ENCODE peak calls at places on chromosomes 4 and X, in four cellular contexts. E is SK-N-SH, I is epithelial cell of esophagus, L is lower lobe of right lung. U is an unnamed sample.

GRCh38 chrX:123959281-123960063 is 2.0 kb upstream of the STAG2 start:
- DNase-seq in L (peak), I (peak), E (peak), U (peak)

GRCh38 chrX:17052776-17053175 is 106.3 kb downstream of the REPS2 start:
- DNase-seq in I (no peak), L (no peak), E (no peak), U (no peak)

GRCh38 chr4:29560452-29560851 is 1159.7 kb upstream of the PCDH7 start:
- DNase-seq in L (no peak), E (no peak), I (peak), U (no peak)

GRCh38 chr4:84966382-84967291 is at the start of gene WDFY3:
- DNase-seq in E (peak), I (peak), L (peak), U (peak)

GRCh38 chr4:11724731-11725130 is 296.0 kb upstream of the HS3ST1 start:
- DNase-seq in I (peak), L (no peak), E (no peak), U (no peak)

GRCh38 chrX:130108647-130109428 is 1.5 kb downstream of the ELF4 start:
- DNase-seq in E (peak), I (peak), L (peak), U (no peak)

GRCh38 chr4:54678826-54679225 is 21.1 kb downstream of the KIT start:
- DNase-seq in L (no peak), E (no peak), I (no peak), U (no peak)

GRCh38 chr4:181971973-181972372 is 271.2 kb upstream of the TENM3 start:
- DNase-seq in I (peak), L (no peak), E (no peak), U (peak)

GRCh38 chr4:143768007-143768591 is 67.6 kb upstream of the FREM3 start:
- DNase-seq in E (no peak), L (no peak), I (no peak), U (no peak)

GRCh38 chr4:128068927-128069326 is 7.8 kb downstream of the LARP1B start:
- DNase-seq in L (no peak), E (peak), I (peak), U (peak)

GRCh38 chrX:31546130-31546529 is 474.3 kb upstream of the FTHL17 start:
- DNase-seq in I (peak), E (no peak), L (no peak), U (peak)

GRCh38 chr4:76377922-76378321 is 43.0 kb downstream of the CCDC158 start:
- DNase-seq in I (peak), L (peak), E (peak), U (peak)

GRCh38 chr4:181944527-181944926 is 298.7 kb upstream of the TENM3 start:
- DNase-seq in I (no peak), E (no peak), L (no peak), U (no peak)

GRCh38 chr4:55635282-55635681 is 816 bp downstream of the NMU start:
- DNase-seq in E (peak), L (no peak), I (no peak), U (no peak)

GRCh38 chr4:169335331-169335730 is 64.6 kb upstream of the SH3RF1 start:
- DNase-seq in I (peak), E (no peak), L (no peak), U (peak)

GRCh38 chrX:119755981-119756533 is 2.3 kb upstream of the SOWAHD start:
- DNase-seq in E (no peak), L (peak), I (no peak), U (peak)

GRCh38 chr4:8291701-8292387 is 22.3 kb downstream of the HTRA3 start:
- DNase-seq in L (peak), I (no peak), E (no peak), U (no peak)

GRCh38 chr4:123064390-123064789 is 142.0 kb upstream of the NUDT6 start:
- DNase-seq in E (no peak), I (peak), L (no peak), U (peak)

GRCh38 chrX:118228041-118228440 is 111.4 kb upstream of the KLHL13 start:
- DNase-seq in E (no peak), I (no peak), L (no peak), U (no peak)

GRCh38 chrX:44872319-44872816 is 620 bp upstream of the KDM6A start:
- DNase-seq in I (peak), L (no peak), E (no peak), U (peak)

GRCh38 chrX:67004451-67004850 is 365.6 kb upstream of the EDA2R start:
- DNase-seq in E (no peak), L (no peak), I (no peak), U (no peak)

GRCh38 chr4:101419324-101420135 is 72.2 kb upstream of the PPP3CA start:
- DNase-seq in I (no peak), E (no peak), L (no peak), U (peak)

GRCh38 chrX:1153940-1154339 is 58.5 kb downstream of the CRLF2 start:
- DNase-seq in L (no peak), I (no peak), E (no peak), U (no peak)

GRCh38 chrX:119552508-119552907 is 12.7 kb downstream of the STEEP1 start:
- DNase-seq in E (no peak), I (peak), L (no peak), U (peak)

GRCh38 chrX:20144491-20144890 is 2.9 kb upstream of the EIF1AX start:
- DNase-seq in L (no peak), E (no peak), I (peak), U (peak)

GRCh38 chr4:89363786-89364185 is 56.2 kb upstream of the GPRIN3 start:
- DNase-seq in I (no peak), E (no peak), L (no peak), U (no peak)

GRCh38 chr4:23819041-23819511 is 70.8 kb downstream of the PPARGC1A start:
- DNase-seq in I (no peak), L (peak), E (no peak), U (peak)

GRCh38 chrX:46611658-46612362 is 38.2 kb downstream of the CHST7 start:
- DNase-seq in I (no peak), L (no peak), E (no peak), U (no peak)

GRCh38 chr4:68466185-68466584 is 18.9 kb downstream of the TMPRSS11E start:
- DNase-seq in L (no peak), E (no peak), I (peak), U (peak)

GRCh38 chrX:69503228-69503834 is 795 bp upstream of the NALF2 start:
- DNase-seq in L (no peak), I (no peak), E (peak), U (no peak)

GRCh38 chr4:26321326-26322276 is 787 bp downstream of the RBPJ start:
- DNase-seq in I (no peak), E (peak), L (peak), U (peak)

GRCh38 chr4:31366041-31366440 is 645.9 kb downstream of the PCDH7 start:
- DNase-seq in I (peak), L (no peak), E (no peak), U (no peak)

GRCh38 chrX:29627833-29628232 is 587.5 kb upstream of the MAGEB2 start:
- DNase-seq in E (no peak), L (no peak), I (no peak), U (peak)

GRCh38 chr4:22670953-22671352 is 21.8 kb upstream of the GBA3 start:
- DNase-seq in I (peak), L (no peak), E (no peak), U (peak)

GRCh38 chr4:105092768-105093167 is 53.9 kb upstream of the TET2 start:
- DNase-seq in I (peak), E (no peak), L (no peak), U (no peak)

GRCh38 chr4:105093975-105094374 is 52.7 kb upstream of the TET2 start:
- DNase-seq in E (no peak), L (no peak), I (no peak), U (no peak)

GRCh38 chr4:105092356-105092755 is 54.3 kb upstream of the TET2 start:
- DNase-seq in L (no peak), E (no peak), I (peak), U (peak)

GRCh38 chr4:105088110-105088879 is 58.4 kb upstream of the TET2 start:
- DNase-seq in L (no peak), E (no peak), I (peak), U (peak)
- H3K4me3 ChIP-seq in L (peak), E (peak), I (no peak), U (peak)

GRCh38 chrX:9988762-9989161 is 21.6 kb downstream of the CLDN34 start:
- DNase-seq in L (no peak), I (peak), E (peak), U (no peak)
- TF ChIP-seq CTCF in L (peak), I (peak), E (peak), U (peak)

DNA sequence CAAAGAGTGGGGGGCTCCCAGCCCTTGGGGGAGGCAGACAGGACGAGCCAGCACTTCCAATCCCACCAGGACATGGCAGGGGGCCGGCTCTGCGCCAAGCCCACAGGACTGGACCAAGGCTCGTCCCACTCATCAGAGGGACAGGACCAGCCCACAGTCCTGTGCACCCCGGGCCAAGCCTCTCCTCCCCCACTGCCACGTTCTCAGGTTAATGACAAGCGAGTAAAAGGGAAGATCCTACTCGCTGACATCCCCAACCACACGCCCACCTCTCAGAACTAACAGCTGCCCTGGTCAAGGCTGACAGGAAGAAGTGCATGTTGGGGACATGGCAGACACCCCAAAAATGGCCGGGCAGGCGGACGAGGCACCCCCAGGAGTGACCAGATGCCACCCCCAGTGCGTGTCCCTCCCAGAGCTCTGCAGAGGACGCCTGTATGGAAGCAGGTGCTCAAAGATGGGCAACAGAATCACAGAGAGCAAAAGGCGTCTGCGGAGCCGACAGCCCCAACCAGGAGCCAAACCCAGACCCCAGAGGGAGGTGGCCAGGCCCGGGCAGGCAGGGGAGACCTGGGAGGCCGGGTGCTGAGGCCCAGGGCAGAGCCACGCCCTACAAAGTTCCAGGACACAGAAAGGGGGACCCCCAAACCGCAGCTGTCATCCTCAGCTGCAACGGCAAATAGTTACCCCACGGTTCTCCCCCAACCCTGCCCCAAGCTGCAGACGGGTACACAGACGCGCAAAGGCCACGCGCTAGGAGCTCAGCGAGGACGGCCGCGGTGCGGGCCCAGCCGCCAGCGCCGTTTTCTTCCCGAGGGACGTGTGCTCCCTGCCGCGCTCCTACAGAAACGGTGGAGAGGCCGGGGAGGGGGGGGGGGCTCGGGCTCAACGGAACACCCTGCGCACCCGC is 1.8 kb downstream of the CTBP1 start:
- DNase-seq in E (peak), L (peak), I (peak), U (peak)
- H3K4me3 ChIP-seq in E (peak), L (peak), I (peak), U (peak)

DNA sequence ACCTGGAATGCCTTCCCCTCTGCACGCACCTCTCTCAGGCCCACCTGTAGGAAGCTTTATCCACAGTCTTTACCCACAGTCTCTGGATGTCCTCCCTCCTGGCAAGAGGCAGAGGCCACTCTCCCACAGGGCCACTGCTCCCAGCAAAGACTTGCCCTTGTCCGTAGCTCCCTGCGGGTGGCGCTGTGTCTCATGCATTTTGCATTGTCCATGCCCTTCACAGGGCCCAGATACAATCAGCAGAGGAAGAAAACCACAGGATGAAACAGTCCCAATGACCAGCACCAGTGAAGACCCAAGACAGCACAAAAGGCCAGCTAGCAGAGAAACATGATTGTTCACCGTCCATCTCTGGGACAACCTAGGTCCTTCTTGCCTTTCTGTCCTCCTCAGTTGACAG is 2.1 kb upstream of the NSG1 start:
- DNase-seq in E (peak), I (peak), L (no peak), U (peak)
- TF ChIP-seq CTCF in E (peak), I (peak), L (no peak), U (peak)

GRCh38 chr4:60683953-60684352 is 516.2 kb upstream of the ADGRL3 start:
- DNase-seq in I (peak), L (no peak), E (no peak), U (peak)

GRCh38 chr4:60683357-60683756 is 516.8 kb upstream of the ADGRL3 start:
- DNase-seq in E (no peak), L (no peak), I (peak), U (peak)

GRCh38 chr4:60682901-60683300 is 517.2 kb upstream of the ADGRL3 start:
- DNase-seq in E (no peak), L (no peak), I (no peak), U (peak)
- H3K4me3 ChIP-seq in E (peak), L (no peak), I (no peak), U (no peak)

DNA sequence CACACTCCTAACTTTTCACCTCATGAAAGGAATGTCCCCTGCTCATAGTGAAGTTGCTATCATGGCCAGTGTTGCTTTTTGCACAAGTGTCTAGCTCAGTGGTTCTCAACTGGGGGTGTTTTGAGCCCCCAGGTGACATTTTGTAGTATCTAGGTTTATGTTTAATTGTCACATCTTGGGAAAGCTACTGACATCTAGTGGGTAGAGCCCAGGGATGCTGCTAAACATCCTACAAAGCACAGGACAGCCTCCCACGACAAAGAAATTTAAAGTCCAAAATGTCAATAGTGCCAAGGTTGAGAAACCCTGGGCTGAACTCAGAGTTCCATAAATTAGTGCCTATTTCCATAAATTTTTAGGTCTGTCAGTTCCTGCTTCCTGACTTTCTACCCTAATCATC is 70.7 kb upstream of the HCCS start:
- DNase-seq in E (no peak), I (no peak), L (no peak), U (no peak)
- TF ChIP-seq CTCF in E (no peak), I (no peak), L (no peak), U (no peak)

GRCh38 chr4:1170805-1171305 is 1.5 kb downstream of the SPON2 start:
- DNase-seq in E (peak), I (no peak), L (no peak), U (no peak)
- H3K4me3 ChIP-seq in E (no peak), I (no peak), L (peak), U (peak)

GRCh38 chr4:75048208-75048879 is 115.4 kb downstream of the PARM1 start:
- DNase-seq in E (peak), L (no peak), I (no peak), U (no peak)
- TF ChIP-seq CTCF in E (peak), L (no peak), I (no peak), U (peak)

GRCh38 chrX:65667157-65667502 is 324 bp upstream of the MSN start:
- DNase-seq in I (no peak), L (no peak), E (peak), U (no peak)
- H3K4me3 ChIP-seq in I (no peak), L (peak), E (no peak), U (no peak)